ENCODE peak calls at places on chromosomes 12 and 14, in four cellular contexts. Y, R, S and F are unnamed samples.

GRCh38 chr12:108190529-108190928 is 61.4 kb downstream of the WSCD2 start:
- DNase-seq in Y (no peak), R (no peak), S (no peak), F (no peak)

GRCh38 chr12:124786065-124786964 is 77.3 kb downstream of the SCARB1 start:
- DNase-seq in Y (no peak), R (no peak), S (peak; percentile 76), F (no peak)

GRCh38 chr14:91337699-91338335 is 79.8 kb downstream of the CCDC88C start:
- DNase-seq in Y (no peak), R (no peak), S (no peak), F (no peak)

GRCh38 chr12:54961190-54961589 is 23.4 kb downstream of the TESPA1 start:
- DNase-seq in Y (no peak), R (no peak), S (no peak), F (no peak)

GRCh38 chr14:20383032-20383431 is 30.3 kb downstream of the TEP1 start:
- DNase-seq in Y (no peak), R (no peak), S (no peak), F (no peak)

GRCh38 chr14:100989924-100990323 is 86.4 kb upstream of the RTL1 start:
- DNase-seq in Y (no peak), R (no peak), S (no peak), F (no peak)

GRCh38 chr14:50806241-50806933 is 24.6 kb downstream of the NIN start:
- DNase-seq in Y (no peak), R (no peak), S (no peak), F (no peak)

GRCh38 chr12:112017041-112017440 is 3.8 kb downstream of the ERP29 start:
- DNase-seq in Y (no peak), R (no peak), S (no peak), F (no peak)

GRCh38 chr14:100719976-100720520 is 6.6 kb upstream of the DLK1 start:
- DNase-seq in Y (no peak), R (no peak), S (no peak), F (no peak)

GRCh38 chr12:98653866-98654493 is 8.9 kb downstream of the APAF1 start:
- DNase-seq in Y (peak; percentile 42), R (peak; percentile 68), S (peak; percentile 34), F (no peak)

GRCh38 chr12:109446-109845 is 42.9 kb downstream of the IQSEC3 start:
- DNase-seq in Y (no peak), R (no peak), S (no peak), F (no peak)

GRCh38 chr14:64953661-64954060 is 11.1 kb upstream of the GPX2 start:
- DNase-seq in Y (no peak), R (no peak), S (no peak), F (no peak)

GRCh38 chr14:105093426-105094192 is 28.4 kb upstream of the GPR132 start:
- DNase-seq in Y (peak; percentile 77), R (no peak), S (no peak), F (peak; percentile 87)

GRCh38 chr14:34059037-34059924 is 108.4 kb upstream of the EGLN3 start:
- DNase-seq in Y (no peak), R (no peak), S (no peak), F (no peak)

GRCh38 chr12:26022043-26022442 is 63.6 kb downstream of the RASSF8 start:
- DNase-seq in Y (no peak), R (no peak), S (no peak), F (no peak)

GRCh38 chr12:19288603-19289244 is 150.6 kb upstream of the AEBP2 start:
- DNase-seq in Y (peak; percentile 22), R (peak; percentile 5), S (no peak), F (no peak)

GRCh38 chr12:107379852-107380567 is 286.7 kb upstream of the CRY1 start:
- DNase-seq in Y (peak; percentile 39), R (no peak), S (no peak), F (no peak)

GRCh38 chr12:122366685-122367475 is 55.6 kb downstream of the CLIP1 start:
- DNase-seq in Y (peak; percentile 78), R (no peak), S (peak; percentile 67), F (no peak)

GRCh38 chr12:122371475-122372045 is 50.9 kb downstream of the CLIP1 start:
- DNase-seq in Y (no peak), R (no peak), S (no peak), F (no peak)

GRCh38 chr12:122362758-122363157 is 59.7 kb downstream of the CLIP1 start:
- DNase-seq in Y (no peak), R (no peak), S (no peak), F (no peak)

GRCh38 chr12:122363782-122364181 is 58.7 kb downstream of the CLIP1 start:
- DNase-seq in Y (no peak), R (no peak), S (no peak), F (no peak)

DNA sequence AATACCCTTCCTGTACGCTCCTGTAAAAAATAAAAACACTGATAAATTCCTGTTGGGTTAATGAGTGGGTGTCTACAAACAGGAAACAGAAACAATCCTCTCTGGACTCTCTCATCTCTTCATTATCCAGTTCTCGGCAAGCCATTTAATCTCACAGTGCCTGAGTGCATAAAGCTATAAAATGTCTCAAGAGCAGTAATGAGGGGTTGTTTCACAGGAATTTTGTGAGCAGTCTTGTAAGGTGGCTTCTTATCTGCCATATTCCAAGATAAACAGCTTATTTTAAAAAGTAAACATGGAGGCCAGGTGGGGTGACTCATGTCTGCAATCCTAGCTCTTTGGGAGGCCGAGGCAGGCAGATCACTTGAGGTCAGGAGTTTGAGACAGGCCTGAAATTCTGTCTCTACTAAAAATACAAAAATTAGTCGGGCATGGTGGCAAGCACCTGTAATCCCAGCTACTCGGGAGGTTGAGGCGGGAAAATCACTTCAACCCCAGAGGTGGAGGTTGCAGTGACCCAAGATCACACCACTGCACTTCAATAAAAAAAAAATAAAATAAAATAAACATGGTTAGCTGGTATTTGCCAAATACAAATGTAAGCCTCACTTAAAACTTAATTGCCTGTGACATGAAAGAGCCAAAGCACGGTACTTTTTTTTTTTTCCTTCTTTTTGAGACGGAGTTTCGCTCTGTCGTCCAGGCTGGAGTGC is 54.0 kb downstream of the CLIP1 start:
- DNase-seq in Y (no peak), R (no peak), S (peak; percentile 30), F (no peak)
- H3K4me3 ChIP-seq in Y (no peak overlapping the region), R (no peak overlapping the region), S (no peak overlapping the region), F (no peak overlapping the region)

GRCh38 chr12:2198542-2198941 is 145.8 kb downstream of the CACNA1C start:
- DNase-seq in Y (no peak), R (no peak), S (no peak), F (no peak)
- H3K4me3 ChIP-seq in Y (peak overlapping the region; percentile 5), R (no peak overlapping the region), S (no peak overlapping the region), F (no peak overlapping the region)

DNA sequence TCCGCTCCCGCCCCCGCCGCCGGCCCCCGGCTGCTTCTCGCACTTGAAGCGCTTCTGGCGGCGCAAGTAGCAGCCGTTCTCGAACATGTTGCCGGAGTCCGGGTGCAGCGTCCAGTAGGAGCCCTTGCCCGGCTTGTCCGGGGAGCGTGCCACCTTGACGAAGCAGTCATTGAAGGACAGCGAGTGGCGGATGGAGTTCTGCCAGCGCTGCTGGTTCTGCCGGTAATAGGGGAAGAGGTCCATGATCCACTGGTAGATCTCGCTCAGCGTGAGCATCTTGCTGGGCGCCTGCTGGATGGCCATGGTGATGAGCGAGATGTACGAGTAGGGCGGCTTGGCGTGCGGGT is 3.1 kb downstream of the FOXA1 start:
- DNase-seq in Y (no peak), R (no peak), S (no peak), F (no peak)
- H3K4me3 ChIP-seq in Y (no peak overlapping the region), R (no peak overlapping the region), S (no peak overlapping the region), F (no peak overlapping the region)

DNA sequence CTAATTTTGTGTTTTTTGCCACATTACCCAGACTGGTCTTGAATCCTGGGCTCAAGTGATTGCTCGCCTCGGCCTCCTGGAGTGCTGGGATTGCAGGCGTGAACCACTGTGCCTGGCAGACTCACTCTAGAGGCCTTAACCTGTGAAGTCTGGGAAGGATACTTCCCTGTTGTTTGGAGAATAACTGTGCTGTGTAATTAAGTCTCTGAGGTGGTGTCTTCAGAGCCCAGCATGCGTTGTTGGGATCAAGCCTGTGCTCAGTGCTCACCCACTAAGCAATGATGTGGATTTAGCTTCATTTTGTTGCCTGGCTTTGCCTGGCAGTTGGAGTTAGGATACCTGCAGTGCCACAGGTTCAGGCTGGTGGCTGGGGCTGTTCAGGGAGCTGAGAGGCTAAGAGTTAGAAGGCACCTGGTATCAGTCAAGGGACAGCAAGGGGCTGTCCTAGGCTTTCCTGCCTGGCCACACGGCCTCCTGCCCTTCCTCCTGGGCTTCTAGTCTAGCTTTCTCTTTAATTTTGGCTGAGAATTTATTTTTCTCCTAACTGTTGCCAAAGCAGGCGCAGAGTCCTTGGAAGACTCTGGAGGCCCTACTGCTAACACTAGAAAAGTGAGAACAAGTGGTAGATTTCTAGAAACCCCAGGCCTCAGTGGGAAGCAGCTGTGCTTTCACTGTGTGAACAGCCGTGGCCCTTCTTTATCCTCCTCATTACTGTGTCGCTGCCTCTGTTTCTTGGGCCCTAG is 38.5 kb downstream of the EP400 start:
- DNase-seq in Y (no peak), R (no peak), S (no peak), F (no peak)
- H3K4me3 ChIP-seq in Y (no peak overlapping the region), R (no peak overlapping the region), S (no peak overlapping the region), F (no peak overlapping the region)

GRCh38 chr12:87816186-87816585 is 213.0 kb downstream of the C12orf50 start:
- DNase-seq in Y (no peak), R (no peak), S (no peak), F (no peak)
- H3K4me3 ChIP-seq in Y (no peak overlapping the region), R (no peak overlapping the region), S (no peak overlapping the region), F (no peak overlapping the region)

GRCh38 chr12:70607107-70607506 is 30.1 kb downstream of the PTPRB start:
- DNase-seq in Y (no peak), R (no peak), S (no peak), F (no peak)

GRCh38 chr12:70606001-70606400 is 31.2 kb downstream of the PTPRB start:
- DNase-seq in Y (no peak), R (no peak), S (no peak), F (no peak)

GRCh38 chr12:70609739-70610491 is 27.3 kb downstream of the PTPRB start:
- DNase-seq in Y (no peak), R (no peak), S (no peak), F (peak; percentile 29)

GRCh38 chr12:70609203-70609602 is 28.0 kb downstream of the PTPRB start:
- DNase-seq in Y (no peak), R (no peak), S (no peak), F (no peak)

DNA sequence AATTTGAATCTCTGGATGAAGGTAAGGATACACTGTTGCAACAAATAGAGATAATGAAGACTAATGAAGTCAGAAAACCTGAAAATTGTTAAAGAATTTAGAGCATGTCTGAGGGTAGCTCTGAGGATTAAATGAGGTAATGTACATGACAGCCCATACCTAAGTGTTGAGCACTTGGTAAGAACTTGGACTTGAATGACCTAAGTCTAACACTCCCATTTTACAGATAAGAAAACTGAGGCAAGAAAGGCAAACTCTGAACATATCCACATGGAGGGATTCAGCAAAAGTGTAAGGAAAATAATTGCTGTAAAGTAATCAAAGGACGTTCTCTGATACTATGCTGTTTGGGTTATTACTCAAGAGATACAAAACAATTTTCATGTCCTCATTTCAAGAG is 29.0 kb downstream of the PTPRB start:
- DNase-seq in Y (no peak), R (no peak), S (no peak), F (no peak)
- H3K4me3 ChIP-seq in Y (no peak overlapping the region), R (no peak overlapping the region), S (no peak overlapping the region), F (no peak overlapping the region)

DNA sequence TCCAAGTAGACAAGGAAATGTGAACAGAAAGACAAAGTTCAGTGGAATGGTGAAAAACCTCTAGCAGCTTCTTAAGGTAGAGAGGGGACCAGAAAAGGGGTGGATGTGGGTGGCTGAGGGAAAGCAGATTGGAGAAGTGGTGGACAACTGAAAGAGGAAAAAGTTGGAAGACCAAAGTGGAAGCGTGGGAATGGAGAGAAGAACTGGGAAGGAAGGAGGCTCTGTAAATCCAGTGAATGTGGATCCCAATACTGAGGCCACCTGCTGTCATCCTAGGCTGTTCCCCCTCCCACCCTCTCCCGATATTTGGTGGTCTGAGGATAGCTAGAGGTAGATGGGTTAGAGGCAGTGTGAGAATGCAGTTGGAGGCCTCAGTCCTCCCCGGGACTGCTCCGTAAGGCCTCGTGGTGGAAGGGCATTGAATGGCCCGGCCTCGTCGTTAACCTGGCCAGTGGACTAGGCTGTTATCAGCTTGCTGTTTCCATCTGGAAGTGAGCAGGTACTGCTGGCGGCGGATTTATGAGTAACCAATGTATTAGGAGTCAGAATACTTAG is 822 bp upstream of the POU6F1 start:
- DNase-seq in Y (no peak), R (no peak), S (no peak), F (no peak)
- H3K4me3 ChIP-seq in Y (peak overlapping the region; percentile 62), R (peak overlapping the region; percentile 84), S (peak overlapping the region; percentile 76), F (peak overlapping the region; percentile 77)